ENCODE peak calls at places on chromosomes 12 and 14, in seven cellular contexts. I, V, P, T, R, B and D are unnamed samples.
A peak's percentile ranks its signal among the peaks of the same experiment; 100 is the strongest.

GRCh38 chr12:104802198-104802597 is 155.9 kb downstream of the SLC41A2 start:
- DNase-seq in R (no peak), T (no peak), I (no peak), P (no peak), V (no peak), B (no peak), D (no peak)

GRCh38 chr12:132624910-132625630 is 6.5 kb downstream of the P2RX2 start:
- DNase-seq in B (no peak), R (no peak), T (no peak), I (no peak), P (no peak), V (no peak), D (no peak)

GRCh38 chr14:99207456-99207855 is 64.5 kb downstream of the BCL11B start:
- DNase-seq in T (no peak), I (no peak), R (no peak), B (no peak), V (no peak), P (no peak), D (no peak)

GRCh38 chr12:128387811-128388422 is 120.9 kb downstream of the TMEM132C start:
- DNase-seq in T (peak; percentile 38), I (no peak), V (no peak), R (no peak), P (peak; percentile 33), B (no peak), D (no peak)

GRCh38 chr14:68982581-68982980 is 3.5 kb upstream of the ACTN1 start:
- DNase-seq in B (no peak), I (no peak), T (no peak), V (no peak), R (no peak), P (no peak), D (no peak)

GRCh38 chr14:105087308-105087962 is 22.2 kb upstream of the GPR132 start:
- DNase-seq in P (peak; percentile 59), V (no peak), B (no peak), R (no peak), I (no peak), T (no peak), D (no peak)

GRCh38 chr12:132764231-132764630 is 2.6 kb upstream of the ANKLE2 start:
- DNase-seq in V (no peak), I (no peak), P (peak; percentile 13), R (no peak), B (no peak), T (no peak), D (no peak)

GRCh38 chr14:69749956-69750355 is 17.0 kb upstream of the SRSF5 start:
- DNase-seq in B (no peak), T (no peak), I (no peak), R (no peak), V (no peak), P (no peak), D (no peak)

GRCh38 chr12:109433618-109434017 is 43.5 kb downstream of the KCTD10 start:
- DNase-seq in V (no peak), B (no peak), R (no peak), I (no peak), P (peak; percentile 45), T (no peak), D (no peak)

GRCh38 chr12:47870175-47870781 is 34.5 kb downstream of the VDR start:
- DNase-seq in P (peak; percentile 35), V (no peak), B (no peak), I (no peak), T (no peak), R (no peak), D (no peak)

GRCh38 chr14:52918486-52918885 is 32.4 kb downstream of the FERMT2 start:
- DNase-seq in R (no peak), T (no peak), V (no peak), I (peak; percentile 11), B (no peak), P (no peak), D (no peak)

DNA sequence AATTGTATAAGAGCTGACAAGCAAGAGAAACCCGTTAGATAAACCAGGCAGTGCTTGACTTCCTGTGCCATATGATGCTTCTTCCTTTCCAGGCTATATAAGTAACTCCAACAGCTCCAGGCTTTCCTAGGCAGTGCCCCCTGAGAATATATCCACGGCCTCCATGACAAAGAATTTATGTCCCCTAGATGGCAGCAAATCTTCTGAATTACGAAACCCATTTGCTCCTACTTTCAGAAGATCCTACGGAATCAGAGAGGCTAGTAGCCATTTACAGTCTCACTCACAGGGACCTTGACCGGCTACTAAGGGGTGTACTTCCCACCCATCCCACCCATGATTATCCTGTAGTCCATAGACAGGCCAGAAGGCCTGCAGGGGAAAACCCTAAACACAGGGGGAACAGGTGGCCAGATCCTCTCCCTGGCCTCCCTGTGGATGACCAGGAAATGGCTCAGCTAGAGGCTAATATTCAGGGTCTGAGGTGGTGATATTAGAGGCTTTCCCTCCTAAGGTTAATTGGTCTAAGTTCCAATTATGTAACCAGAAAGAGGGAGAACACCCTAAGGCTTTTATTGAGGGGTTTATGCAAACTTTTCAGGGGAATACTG is 77.2 kb upstream of the DCD start:
- DNase-seq in I (no peak), R (no peak), V (no peak), T (no peak), B (no peak), P (no peak), D (no peak)
- TF ChIP-seq CTCF in I (peak; percentile 51), R (peak; percentile 36), V (peak; percentile 26), T (no peak), B (no peak), P (peak; percentile 25), D (peak; percentile 14)

GRCh38 chr12:124745891-124746570 is 117.6 kb downstream of the SCARB1 start:
- DNase-seq in P (peak; percentile 92), I (no peak), V (peak; percentile 81), T (peak; percentile 88), R (no peak), B (no peak), D (peak; percentile 94)
- H3K4me3 ChIP-seq in P (peak overlapping the region; percentile 7), I (no peak overlapping the region), V (no peak overlapping the region), T (no peak overlapping the region), R (no peak overlapping the region), B (no peak overlapping the region), D (no peak overlapping the region)

GRCh38 chr14:100905166-100905565 is 1.6 kb upstream of the RTL1 start:
- DNase-seq in I (no peak), B (no peak), R (no peak), V (no peak), T (no peak), P (no peak), D (no peak)

GRCh38 chr14:100903672-100904185 is at the start of gene RTL1:
- DNase-seq in V (no peak), R (no peak), B (no peak), P (no peak), I (no peak), T (peak; percentile 9), D (no peak)

GRCh38 chr14:100902792-100903191 is 730 bp downstream of the RTL1 start:
- DNase-seq in B (no peak), I (no peak), T (peak; percentile 20), V (no peak), P (no peak), R (no peak), D (no peak)

GRCh38 chr14:100906420-100906819 is 2.9 kb upstream of the RTL1 start:
- DNase-seq in B (no peak), R (no peak), I (no peak), V (no peak), P (no peak), T (no peak), D (no peak)

DNA sequence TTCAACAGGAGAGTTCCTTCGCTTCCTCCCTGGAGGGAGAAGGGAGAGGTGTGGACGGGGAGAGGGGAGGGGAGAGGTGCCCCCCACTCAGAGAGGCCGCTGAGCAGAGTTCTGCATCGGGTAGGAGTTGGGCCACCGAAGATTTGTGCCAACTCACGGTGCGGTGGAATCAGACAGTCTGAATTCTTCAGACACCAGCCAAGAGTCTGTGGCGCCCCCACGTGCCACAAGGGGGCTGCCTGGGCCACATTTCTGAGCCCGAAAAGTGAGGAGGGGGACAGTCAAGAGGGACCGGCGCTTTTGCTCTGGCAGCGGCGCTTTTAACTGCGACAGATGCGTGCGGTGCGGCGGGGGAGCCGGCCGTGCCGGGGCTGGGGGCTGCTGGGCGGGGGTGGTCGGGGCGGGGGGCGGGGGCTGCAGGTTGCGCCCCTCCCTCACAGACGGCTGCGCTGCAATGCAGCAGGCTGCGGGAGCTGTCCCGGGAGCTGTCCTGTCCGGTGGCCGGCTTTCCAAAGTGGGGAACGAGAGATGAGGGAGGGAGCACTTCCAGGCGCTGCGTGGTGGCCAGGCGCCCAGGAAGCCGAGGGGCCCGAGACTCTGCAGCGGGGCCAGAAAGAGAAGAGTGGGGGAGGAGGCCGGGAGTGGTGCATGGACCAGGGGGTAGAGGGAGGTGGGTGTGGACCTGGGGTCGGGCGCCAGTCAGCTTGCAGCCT is 941 bp upstream of the RTL1 start:
- DNase-seq in R (no peak), T (peak; percentile 16), P (no peak), I (no peak), B (no peak), V (no peak), D (no peak)
- TF ChIP-seq CTCF in R (peak; percentile 40), T (no peak), P (no peak), I (no peak), B (peak; percentile 73), V (peak; percentile 24), D (peak; percentile 40)

GRCh38 chr12:26748741-26749431 is 84.1 kb downstream of the ITPR2 start:
- DNase-seq in B (no peak), I (no peak), P (no peak), T (no peak), V (no peak), R (no peak), D (peak; percentile 72)
- H3K4me3 ChIP-seq in B (no peak overlapping the region), I (no peak overlapping the region), P (no peak overlapping the region), T (no peak overlapping the region), V (no peak overlapping the region), R (no peak overlapping the region), D (no peak overlapping the region)

GRCh38 chr14:41016213-41016612 is 590.5 kb upstream of the LRFN5 start:
- DNase-seq in B (no peak), T (no peak), I (no peak), P (no peak), R (no peak), V (no peak), D (no peak)
- TF ChIP-seq CTCF in B (no peak), T (no peak), I (no peak), P (no peak), R (no peak), V (no peak), D (no peak)

GRCh38 chr14:102964152-102964730 is 41.8 kb downstream of the AMN start:
- DNase-seq in T (no peak), R (no peak), V (no peak), B (no peak), I (no peak), P (no peak), D (no peak)
- H3K4me3 ChIP-seq in T (no peak overlapping the region), R (no peak overlapping the region), V (no peak overlapping the region), B (no peak overlapping the region), I (no peak overlapping the region), P (no peak overlapping the region), D (no peak overlapping the region)